ENCODE peak calls at places on chromosome 10, in six cellular contexts. F is MM.1S, W is HCT116, U is PC-3, J is hepatocyte, E is neural progenitor cell. I is an unnamed sample.

GRCh38 chr10:47414752-47415519 is 30.8 kb upstream of the ZNF488 start:
- DNase-seq in F (no peak), W (no peak), U (no peak), J (no peak), E (no peak), I (no peak)

GRCh38 chr10:63534723-63535122 is 13.5 kb downstream of the REEP3 start:
- DNase-seq in F (no peak), W (no peak), U (no peak), J (no peak), E (no peak), I (no peak)

GRCh38 chr10:33116293-33116697 is 158.3 kb upstream of the ITGB1 start:
- DNase-seq in F (no peak), W (peak; percentile 41), U (peak; percentile 70), J (peak; percentile 58), E (peak; percentile 79), I (peak; percentile 55)

GRCh38 chr10:22606164-22606614 is 108.2 kb downstream of the PIP4K2A start:
- DNase-seq in F (peak; percentile 95), W (no peak), U (peak; percentile 62), J (no peak), E (no peak), I (peak; percentile 86)

GRCh38 chr10:10780746-10781145 is 236.9 kb upstream of the CELF2 start:
- DNase-seq in F (no peak), W (no peak), U (no peak), J (no peak), E (no peak), I (no peak)

GRCh38 chr10:98485959-98486358 is 39.2 kb upstream of the HPS1 start:
- DNase-seq in F (no peak), W (no peak), U (peak; percentile 39), J (no peak), E (no peak), I (no peak)

GRCh38 chr10:114349505-114350211 is 54.6 kb downstream of the AFAP1L2 start:
- DNase-seq in F (no peak), W (no peak), U (no peak), J (peak; percentile 67), E (peak; percentile 34), I (no peak)

GRCh38 chr10:43843331-43844101 is 194.8 kb upstream of the ZNF32 start:
- DNase-seq in F (no peak), W (no peak), U (no peak), J (no peak), E (no peak), I (no peak)

GRCh38 chr10:117830832-117831231 is 215.9 kb downstream of the RAB11FIP2 start:
- DNase-seq in F (no peak), W (no peak), U (no peak), J (no peak), E (peak; percentile 91), I (no peak)

GRCh38 chr10:44398747-44399477 is 14.0 kb upstream of the CXCL12 start:
- DNase-seq in F (no peak), W (no peak), U (no peak), J (no peak), E (no peak), I (no peak)

GRCh38 chr10:72088879-72089585 is 681 bp upstream of the SPOCK2 start:
- DNase-seq in F (no peak), W (no peak), U (no peak), J (no peak), E (peak; percentile 60), I (no peak)

GRCh38 chr10:6086375-6087233 is 2.2 kb upstream of the RBM17 start:
- DNase-seq in F (peak; percentile 90), W (peak; percentile 76), U (peak; percentile 53), J (peak; percentile 93), E (peak; percentile 93), I (peak; percentile 98)

GRCh38 chr10:63466168-63466935 is 575 bp upstream of the JMJD1C start:
- DNase-seq in F (peak; percentile 60), W (peak; percentile 45), U (peak; percentile 79), J (peak; percentile 69), E (peak; percentile 79), I (peak; percentile 34)

GRCh38 chr10:116918583-116918982 is 69.3 kb downstream of the ENO4 start:
- DNase-seq in F (no peak), W (no peak), U (no peak), J (no peak), E (no peak), I (no peak)

GRCh38 chr10:42930516-42931205 is 146.2 kb upstream of the RET start:
- DNase-seq in F (no peak), W (no peak), U (no peak), J (no peak), E (no peak), I (no peak)

GRCh38 chr10:67790534-67791408 is 47.2 kb downstream of the DNAJC12 start:
- DNase-seq in F (no peak), W (peak; percentile 57), U (no peak), J (no peak), E (no peak), I (peak; percentile 64)

GRCh38 chr10:133462512-133463305 is 9.0 kb downstream of the SCART1 start:
- DNase-seq in F (no peak), W (no peak), U (no peak), J (no peak), E (no peak), I (no peak)

GRCh38 chr10:27584302-27584701 is 80.2 kb downstream of the RAB18 start:
- DNase-seq in F (no peak), W (no peak), U (no peak), J (no peak), E (no peak), I (no peak)

GRCh38 chr10:3102721-3103410 is 35.5 kb downstream of the PFKP start:
- DNase-seq in F (no peak), W (no peak), U (peak; percentile 28), J (no peak), E (no peak), I (no peak)

GRCh38 chr10:11005626-11006427 is 11.8 kb upstream of the CELF2 start:
- DNase-seq in F (no peak), W (no peak), U (no peak), J (no peak), E (no peak), I (no peak)

DNA sequence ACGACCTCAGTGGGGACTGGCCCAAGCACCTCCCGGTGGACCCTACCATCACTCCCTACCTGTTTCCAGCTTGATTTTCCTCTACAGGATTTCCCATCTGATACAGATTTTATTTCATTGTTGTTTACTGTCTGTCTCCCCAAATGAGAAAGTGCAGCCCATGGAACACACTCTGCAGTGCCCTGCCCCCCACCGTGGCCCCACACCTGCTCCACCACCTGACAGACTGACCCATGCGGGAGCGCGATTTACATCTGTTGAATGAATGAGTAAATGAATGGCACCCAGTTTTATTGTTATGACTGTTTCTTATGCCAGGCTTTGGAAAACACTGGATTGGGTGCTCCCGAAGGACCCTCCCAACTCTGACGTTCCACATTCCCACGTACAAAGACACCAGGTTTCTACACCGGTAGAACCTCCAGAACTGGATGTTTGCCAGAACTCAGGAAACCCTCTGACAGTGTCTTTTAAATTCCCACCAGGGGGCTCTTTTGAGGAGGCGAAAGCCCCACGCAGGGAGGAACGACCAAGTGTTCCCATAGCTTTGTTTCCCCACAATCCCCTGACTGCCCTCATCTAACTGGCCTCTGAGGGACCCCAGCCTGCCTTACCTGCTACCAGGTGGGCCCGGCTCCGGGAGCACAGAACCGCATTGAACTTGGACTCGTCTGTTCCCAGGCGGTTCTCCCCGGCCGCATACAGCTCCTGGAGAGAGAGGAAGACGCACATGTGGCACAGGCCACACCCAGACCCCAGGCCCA is 29.0 kb downstream of the PLAC9 start:
- DNase-seq in F (peak; percentile 15), W (no peak), U (peak; percentile 76), J (no peak), E (peak; percentile 62), I (peak; percentile 39)
- TF ChIP-seq CTCF in F (no peak), W (peak; percentile 35), U (peak; percentile 89), J (peak; percentile 20), E (peak; percentile 50), I (peak; percentile 67)

DNA sequence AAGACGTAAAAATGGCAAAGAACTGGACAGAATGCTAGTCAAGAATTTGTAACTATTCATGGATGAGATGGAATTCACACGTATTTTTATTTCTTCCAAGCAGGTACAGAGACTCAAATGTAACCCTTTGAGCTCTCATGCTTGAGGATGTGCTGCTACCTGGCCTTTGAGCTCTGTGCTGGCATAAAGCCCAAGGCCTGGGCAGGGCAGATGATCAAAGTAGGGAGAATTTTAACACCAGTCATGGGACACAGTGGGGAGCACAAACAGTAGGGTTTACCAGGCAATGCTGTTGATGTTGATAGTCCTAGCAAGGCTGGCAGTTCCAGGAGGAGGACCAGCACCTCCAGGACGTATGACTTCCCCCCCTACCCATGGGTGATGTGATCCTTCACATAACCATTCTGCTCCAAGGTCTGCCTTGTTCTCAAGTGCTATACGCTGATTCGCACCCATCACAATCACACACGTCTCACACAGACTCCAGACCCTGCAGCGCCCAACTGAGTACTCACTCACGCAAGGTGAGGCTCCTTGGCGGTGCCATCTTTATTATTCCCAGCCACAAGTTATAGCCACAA is 48.6 kb upstream of the DLG5 start:
- DNase-seq in F (no peak), W (no peak), U (no peak), J (no peak), E (no peak), I (no peak)
- TF ChIP-seq EZH2phosphoT487 in F (no peak), W (no peak), U (no peak), J (no peak), E (no peak), I (no peak)

DNA sequence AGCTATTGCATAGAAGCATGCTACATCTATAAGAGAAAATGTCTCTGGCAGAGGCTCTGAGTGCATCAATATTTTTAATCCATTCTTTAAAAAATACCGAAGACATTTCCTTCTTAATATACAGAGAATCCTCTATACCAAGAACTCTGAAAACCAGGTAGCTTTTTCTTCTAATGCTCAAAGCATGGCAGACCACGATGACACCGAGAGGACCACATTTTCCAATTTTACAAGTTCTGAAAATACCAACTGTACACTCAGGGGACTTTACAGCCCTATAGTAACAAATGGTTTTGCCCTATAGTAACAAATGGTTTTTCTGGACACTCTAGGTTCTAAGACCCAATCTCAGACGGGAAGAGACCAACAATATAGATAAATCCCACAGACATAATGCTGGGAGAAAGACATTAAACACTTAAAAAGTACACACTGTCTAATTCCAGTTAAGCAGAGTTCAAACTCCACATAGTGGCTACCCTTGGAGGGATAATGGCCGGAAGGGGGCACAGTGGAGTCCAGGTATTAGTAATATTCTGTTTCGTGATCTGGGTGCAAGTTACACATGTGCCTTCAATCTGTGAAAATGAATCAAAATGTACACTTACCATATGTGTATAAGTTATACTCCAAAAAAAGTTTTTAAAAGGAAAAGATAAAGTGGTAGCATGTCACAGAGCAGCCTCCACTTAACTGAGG is 26.2 kb downstream of the CCDC6 start:
- DNase-seq in F (no peak), W (no peak), U (no peak), J (no peak), E (no peak), I (no peak)
- TF ChIP-seq CTCF in F (no peak), W (no peak), U (no peak), J (no peak), E (no peak), I (peak; percentile 56)

DNA sequence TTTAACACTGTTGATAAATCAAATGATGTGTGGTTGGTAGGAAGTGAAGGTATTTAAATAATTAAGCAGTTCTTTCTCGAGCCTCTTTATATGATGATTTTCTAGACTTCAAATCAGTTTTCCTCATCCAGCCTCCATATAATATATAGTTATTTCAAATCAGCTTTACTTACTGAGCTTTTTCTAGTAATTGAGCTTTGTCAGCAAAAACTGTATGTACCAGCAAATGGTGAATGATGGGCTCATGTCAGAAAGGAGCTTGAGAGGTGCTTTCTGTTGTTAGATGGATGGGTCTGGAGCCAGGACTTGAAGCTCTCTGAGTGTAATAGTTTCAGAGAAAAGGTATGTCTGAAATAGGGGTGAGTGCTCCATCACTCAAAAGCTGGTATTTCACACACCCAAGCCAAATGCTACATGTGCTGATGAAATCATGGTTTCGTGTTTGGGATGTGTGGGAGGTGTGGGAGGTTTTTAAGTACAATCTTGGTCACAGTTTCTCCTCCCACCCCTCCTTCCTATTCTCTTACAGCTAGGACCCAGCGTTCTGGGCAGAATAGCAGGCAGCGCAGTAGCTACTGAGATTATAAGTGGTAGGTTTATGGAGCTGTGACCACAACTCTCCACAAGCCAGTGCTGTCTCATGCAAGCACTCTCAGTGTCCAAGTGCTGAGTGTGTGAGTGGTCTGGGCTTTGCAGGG is 55.8 kb downstream of the LRMDA start:
- DNase-seq in F (no peak), W (no peak), U (no peak), J (no peak), E (no peak), I (no peak)
- TF ChIP-seq EZH2phosphoT487 in F (no peak), W (no peak), U (no peak), J (no peak), E (no peak), I (no peak)